ENCODE peak calls at places on chromosome 17, in nine cellular contexts. B is cardiac fibroblast; J is activated CD4-positive, CD25-positive, alpha-beta regulatory T cell; W is activated CD8-positive, alpha-beta memory T cell treated with anti-CD3 and anti-CD28 coated beads, Interleukin-2, amount 50 U/mL, for 48 hours; K is NCI-H146; I is stimulated activated CD8-positive, alpha-beta memory T cell treated with anti-CD3 and anti-CD28 coated beads, Interleukin-15, amount 100 ng/mL, for 24 hours; O is fibroblast of the conjunctiva; Q is NAMALWA; M is stimulated activated effector memory CD8-positive, alpha-beta T cell treated with anti-CD3 and anti-CD28 coated beads, Interleukin-12 subunit alpha, Interleukin-12 subunit beta, amount 100 ng/mL, for 72 hours. N is an unnamed sample.

GRCh38 chr17:77656054-77656453 is 302.4 kb upstream of the TNRC6C start:
- DNase-seq in K (no peak), W (no peak), O (no peak), M (no peak), B (no peak), I (no peak), J (no peak), Q (no peak), N (no peak)

GRCh38 chr17:50887705-50888245 is 21.6 kb upstream of the TOB1 start:
- DNase-seq in J (no peak), B (no peak), I (no peak), O (no peak), W (no peak), M (no peak), K (no peak), Q (no peak), N (no peak)

GRCh38 chr17:28527859-28528258 is 21.7 kb downstream of the FOXN1 start:
- DNase-seq in K (no peak), O (no peak), J (no peak), I (no peak), M (no peak), W (no peak), B (no peak), Q (no peak), N (no peak)

GRCh38 chr17:70716551-70716950 is 547.2 kb downstream of the KCNJ2 start:
- DNase-seq in W (no peak), Q (no peak), I (no peak), J (no peak), B (no peak), O (no peak), M (no peak), K (no peak), N (no peak)

GRCh38 chr17:71057448-71057847 is 888.1 kb downstream of the KCNJ2 start:
- DNase-seq in W (no peak), B (no peak), K (no peak), Q (no peak), O (no peak), I (no peak), M (no peak), J (no peak), N (no peak)

GRCh38 chr17:35856603-35857002 is 12.1 kb downstream of the HEATR9 start:
- DNase-seq in J (no peak), W (no peak), B (no peak), Q (no peak), M (no peak), I (no peak), K (no peak), O (no peak), N (no peak)

GRCh38 chr17:2814499-2815341 is 18.5 kb downstream of the RAP1GAP2 start:
- DNase-seq in O (no peak), K (no peak), I (peak; percentile 58), B (no peak), Q (peak; percentile 59), J (peak; percentile 87), M (peak; percentile 69), W (peak; percentile 89), N (peak; percentile 86)

GRCh38 chr17:82388223-82388921 is 16.8 kb downstream of the UTS2R start:
- DNase-seq in K (no peak), O (no peak), I (no peak), M (no peak), Q (no peak), W (no peak), J (no peak), B (no peak), N (no peak)

GRCh38 chr17:63222655-63223054 is 223.5 kb downstream of the CYB561 start:
- DNase-seq in O (no peak), I (no peak), K (no peak), M (no peak), Q (peak; percentile 33), W (no peak), J (no peak), B (peak; percentile 36), N (no peak)

N was measured in memory B cell.